ENCODE peak calls at places on chromosomes 7 and 10, in nine cellular contexts. A is cerebellum; I is thoracic aorta; S is left cardiac atrium; R is body of pancreas; Q is endothelial cell; L is GM12865; P is nephron progenitor cell; Z is CD8-positive, alpha-beta memory T cell. D is an unnamed sample.

GRCh38 chr7:51869452-51869851 is 552.8 kb upstream of the COBL start:
- DNase-seq in Q (no peak), P (no peak), A (no peak), S (no peak), I (no peak), R (no peak), Z (no peak), L (no peak), D (no peak)

GRCh38 chr10:47076949-47077348 is 165.7 kb downstream of the PTPN20 start:
- DNase-seq in L (no peak), S (no peak), Q (no peak), Z (no peak), P (no peak), A (no peak), R (no peak), I (no peak), D (no peak)

GRCh38 chr10:89699581-89700064 is 1.8 kb upstream of the KIF20B start:
- DNase-seq in P (no peak), Q (no peak), S (no peak), Z (no peak), I (no peak), A (no peak), L (no peak), R (no peak), D (no peak)

GRCh38 chr7:30906520-30907240 is 5.0 kb upstream of the AQP1 start:
- DNase-seq in L (no peak), Q (no peak), S (no peak), Z (no peak), I (no peak), P (no peak), R (no peak), A (no peak), D (no peak)

GRCh38 chr10:97629289-97629688 is 4.0 kb downstream of the MORN4 start:
- DNase-seq in I (no peak), P (no peak), Q (no peak), S (no peak), Z (no peak), A (no peak), R (no peak), L (no peak), D (no peak)

GRCh38 chr10:109386101-109386500 is 537.2 kb downstream of the XPNPEP1 start:
- DNase-seq in Z (no peak), L (no peak), A (no peak), R (no peak), I (no peak), P (no peak), S (no peak), Q (no peak), D (no peak)

GRCh38 chr7:98617960-98618418 is 904 bp downstream of the NPTX2 start:
- DNase-seq in Z (no peak), R (no peak), P (peak), S (no peak), Q (no peak), A (no peak), I (no peak), L (no peak), D (no peak)

GRCh38 chr7:49812534-49812933 is 39.1 kb downstream of the VWC2 start:
- DNase-seq in L (no peak), A (no peak), P (no peak), S (no peak), I (no peak), R (no peak), Q (no peak), Z (no peak), D (no peak)

GRCh38 chr7:4103352-4104091 is 578.6 kb upstream of the FOXK1 start:
- DNase-seq in L (no peak), I (no peak), P (no peak), Z (no peak), A (no peak), Q (no peak), R (no peak), S (no peak), D (no peak)

D was measured in GM13977.